ENCODE peak calls at places on chromosomes 5 and 9, in ten cellular contexts. P is stomach, N is spleen, J is thyroid gland, M is A549, Q is NB4, D is body of pancreas, T is HCT116, Z is transverse colon, X is GM12891. R is an unnamed sample.

GRCh38 chr5:113232246-113232645 is 202.5 kb downstream of the TSSK1B start:
- DNase-seq in P (no peak), Q (no peak), J (no peak), T (no peak), Z (no peak), N (no peak), M (no peak), D (no peak), X (no peak), R (no peak)

GRCh38 chr9:129720181-129720864 is 32.5 kb downstream of the PTGES start:
- DNase-seq in T (no peak), M (peak), D (no peak), P (no peak), N (no peak), X (no peak), Z (no peak), Q (no peak), J (no peak), R (no peak)

GRCh38 chr5:150710165-150710564 is 9.3 kb upstream of the RBM22 start:
- DNase-seq in D (no peak), T (no peak), X (no peak), Z (no peak), J (no peak), N (no peak), M (peak), P (no peak), Q (peak), R (no peak)

GRCh38 chr5:148830220-148830619 is 3.8 kb downstream of the ADRB2 start:
- DNase-seq in X (no peak), Z (no peak), J (no peak), T (no peak), Q (no peak), N (no peak), M (no peak), D (no peak), P (no peak), R (no peak)

GRCh38 chr9:133718533-133719315 is 19.4 kb downstream of the SARDH start:
- DNase-seq in X (no peak), M (no peak), T (no peak), N (peak), D (peak), P (no peak), Z (no peak), J (no peak), Q (no peak), R (no peak)

GRCh38 chr5:145975361-145976066 is 39.1 kb downstream of the SH3RF2 start:
- DNase-seq in Q (peak), X (no peak), N (no peak), T (peak), J (peak), D (peak), M (no peak), P (peak), Z (no peak), R (peak)

GRCh38 chr9:97564291-97565175 is 63.1 kb downstream of the TMOD1 start:
- DNase-seq in J (peak), X (no peak), M (peak), N (peak), Q (no peak), Z (peak), D (peak), T (no peak), P (peak), R (peak)

GRCh38 chr9:105157178-105157583 is 87.3 kb upstream of the SLC44A1 start:
- DNase-seq in J (peak), T (peak), N (peak), D (peak), Z (peak), Q (peak), M (peak), X (peak), P (peak), R (peak)

GRCh38 chr9:116144038-116144437 is 9.6 kb upstream of the PAPPA start:
- DNase-seq in Z (no peak), P (no peak), D (no peak), N (no peak), X (no peak), T (no peak), Q (no peak), M (no peak), J (no peak), R (no peak)

DNA sequence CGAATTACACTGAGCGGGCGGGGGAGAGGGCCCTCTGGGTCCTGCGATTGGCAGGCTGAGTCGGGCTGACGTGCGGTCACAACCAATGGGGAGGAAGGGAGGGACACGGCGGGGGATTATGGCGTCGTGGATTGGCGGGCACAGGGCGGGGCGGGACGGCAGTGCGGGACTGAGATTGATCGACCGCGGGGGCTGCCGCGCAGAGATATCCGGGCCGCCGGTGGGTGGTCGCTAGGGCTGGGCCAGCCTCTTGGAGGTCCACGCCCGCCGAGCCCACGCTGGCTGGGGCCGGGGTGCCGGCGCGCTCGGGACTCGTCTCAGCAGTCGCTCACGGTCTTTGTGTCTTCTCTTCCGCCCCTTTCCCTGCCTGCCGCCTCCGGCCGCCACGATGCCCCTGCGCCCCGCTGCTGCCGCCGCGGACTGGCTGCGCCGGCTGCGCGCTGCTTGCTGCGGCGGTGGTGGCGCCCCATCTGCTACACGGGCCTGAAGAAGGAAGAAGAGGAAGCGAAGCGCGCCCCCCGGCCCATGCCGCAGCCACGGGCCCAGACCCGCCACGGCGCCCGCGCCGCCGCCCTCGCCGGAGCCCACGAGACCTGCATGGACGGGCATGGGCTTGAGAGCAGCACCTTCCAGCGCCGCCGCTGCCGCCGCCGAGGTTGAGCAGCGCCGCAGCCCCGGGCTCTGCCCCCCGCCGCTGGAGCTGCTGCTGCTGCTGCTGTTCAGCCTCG is at the start of gene RGMB:
- DNase-seq in T (peak), D (peak), Z (peak), J (peak), P (peak), N (peak), M (peak), Q (peak), X (peak), R (peak)
- TF ChIP-seq POLR2A in T (peak), D (peak), Z (peak), J (peak), P (peak), N (peak), M (peak), Q (no peak), X (no peak), R (peak)

GRCh38 chr5:154943527-154943926 is 2.7 kb downstream of the MRPL22 start:
- DNase-seq in M (no peak), Z (no peak), D (no peak), P (no peak), Q (no peak), X (no peak), N (no peak), J (no peak), T (no peak), R (no peak)

GRCh38 chr5:154944716-154945115 is 3.8 kb downstream of the MRPL22 start:
- DNase-seq in J (no peak), X (no peak), Q (no peak), P (no peak), N (no peak), D (no peak), Z (no peak), M (no peak), T (no peak), R (no peak)

GRCh38 chr5:154937718-154938466 is at the start of gene GEMIN5:
- DNase-seq in P (peak), J (peak), Q (peak), D (peak), X (peak), T (peak), N (peak), M (peak), Z (peak), R (peak)

GRCh38 chr5:154940375-154940771 is 500 bp upstream of the MRPL22 start:
- DNase-seq in Q (no peak), T (no peak), Z (no peak), M (no peak), X (no peak), D (no peak), N (peak), P (no peak), J (no peak), R (no peak)

GRCh38 chr5:154940772-154941620 is at the start of gene MRPL22:
- DNase-seq in T (peak), P (peak), X (peak), Z (peak), J (peak), N (peak), D (peak), Q (peak), M (peak), R (peak)
- TF ChIP-seq POLR2A in T (peak), P (no peak), X (peak), Z (peak), J (no peak), N (peak), D (peak), Q (peak), M (peak), R (peak)

DNA sequence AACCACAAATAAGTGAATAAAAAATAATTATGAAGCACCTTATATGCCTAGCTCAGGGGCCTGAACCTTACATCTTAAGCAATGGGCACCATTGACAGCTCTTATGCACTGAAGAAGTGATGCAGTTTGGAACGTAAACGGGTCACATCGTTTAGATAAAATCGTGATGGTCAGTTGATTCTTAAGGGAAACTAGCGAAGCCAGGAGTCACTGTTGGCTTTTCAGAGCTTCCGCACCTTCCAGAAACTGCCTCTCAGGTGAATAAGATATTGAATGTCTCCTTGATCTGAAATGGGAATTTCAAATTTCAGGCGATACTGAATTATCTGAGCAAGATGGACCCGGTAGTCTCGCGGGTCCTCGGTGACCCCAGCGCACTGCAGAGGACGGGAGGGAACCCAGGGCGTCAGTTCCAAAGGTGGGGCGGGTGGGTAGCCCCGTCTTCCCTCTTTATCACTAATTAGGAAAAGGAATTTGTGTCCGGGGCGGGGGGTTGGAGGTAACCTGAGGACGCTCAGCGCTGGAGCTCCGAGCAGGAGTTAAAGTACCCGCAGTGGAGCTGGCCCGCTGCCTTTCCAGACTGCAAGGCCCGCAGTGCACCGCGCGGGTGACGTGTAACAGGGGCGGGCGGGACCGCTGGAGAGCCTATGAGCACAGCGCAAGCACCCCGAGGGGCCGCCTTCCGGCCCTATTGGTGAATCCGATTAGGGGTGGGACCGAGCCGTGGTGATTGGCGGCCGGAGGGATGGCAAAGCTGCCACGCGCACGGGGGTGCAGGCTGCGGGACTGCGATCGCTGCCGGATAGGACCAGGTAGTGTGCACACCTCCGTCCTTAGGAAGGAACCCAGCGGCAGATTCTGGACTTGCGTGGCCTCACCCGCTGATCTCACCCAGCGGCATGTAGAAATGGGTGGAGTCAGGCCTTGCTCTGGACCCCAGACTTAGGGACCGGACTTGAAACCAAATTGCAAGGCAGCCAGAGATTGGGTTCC is 19.7 kb upstream of the GARNL3 start:
- DNase-seq in N (peak), J (peak), Q (peak), T (no peak), Z (peak), D (peak), X (peak), P (peak), M (peak), R (peak)
- TF ChIP-seq POLR2A in N (no peak), J (no peak), Q (peak), T (no peak), Z (peak), D (peak), X (peak), P (peak), M (peak), R (peak)

GRCh38 chr9:70421272-70422180 is 7.1 kb upstream of the KLF9 start:
- DNase-seq in X (no peak), T (no peak), Q (peak), M (no peak), N (no peak), D (peak), Z (no peak), P (no peak), J (peak), R (no peak)

GRCh38 chr9:70420267-70421019 is 6.0 kb upstream of the KLF9 start:
- DNase-seq in J (peak), Z (peak), X (no peak), P (peak), M (peak), T (peak), D (peak), Q (peak), N (peak), R (peak)

GRCh38 chr9:70419546-70420266 is 5.2 kb upstream of the KLF9 start:
- DNase-seq in P (peak), D (peak), N (peak), X (peak), T (peak), Z (peak), J (peak), Q (peak), M (peak), R (peak)

GRCh38 chr9:70421020-70421271 is 6.5 kb upstream of the KLF9 start:
- DNase-seq in T (no peak), M (no peak), D (no peak), J (no peak), Q (no peak), P (no peak), X (no peak), Z (no peak), N (no peak), R (no peak)

DNA sequence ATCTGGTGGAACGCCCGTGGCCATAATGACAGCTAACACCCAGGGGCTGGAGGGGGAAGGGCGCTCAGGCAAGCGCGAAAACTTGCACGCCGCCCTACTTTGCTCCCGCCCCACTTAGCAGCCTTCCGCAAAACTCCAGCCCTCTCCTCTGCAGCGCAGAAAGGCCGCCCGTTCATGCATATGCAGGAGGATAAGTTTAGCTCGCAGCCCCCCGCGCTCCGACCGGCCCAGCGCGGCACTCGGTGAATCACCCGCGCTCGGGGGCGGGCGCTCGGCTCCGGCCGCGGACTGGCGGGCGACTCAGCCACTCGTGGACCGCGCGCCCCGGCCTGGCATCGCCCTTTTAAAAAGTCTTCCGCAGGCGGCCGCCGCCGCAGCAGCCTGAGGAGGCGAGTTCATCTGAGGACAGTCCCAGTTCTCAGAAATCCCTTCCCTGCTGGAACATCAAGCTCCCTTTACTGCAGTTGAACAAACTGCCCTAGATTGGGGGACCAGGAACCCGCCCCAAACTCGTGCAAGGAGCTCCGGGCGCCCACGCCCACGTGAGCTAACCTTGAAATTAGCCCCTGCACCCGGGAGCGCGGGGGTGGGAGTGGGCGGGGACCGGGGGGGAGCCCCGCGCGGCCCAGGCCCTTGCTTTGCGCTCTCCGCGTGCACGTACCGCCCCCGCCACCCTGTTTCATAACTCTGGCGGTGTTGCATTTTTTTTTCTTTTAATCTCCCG is 4.5 kb upstream of the KLF9 start:
- DNase-seq in M (peak), N (peak), T (peak), Q (peak), J (peak), Z (peak), D (peak), X (peak), P (peak), R (peak)
- TF ChIP-seq POLR2A in M (peak), N (peak), T (no peak), Q (peak), J (peak), Z (peak), D (no peak), X (no peak), P (peak), R (peak)

GRCh38 chr9:69174645-69175487 is 789 bp downstream of the TJP2 start:
- DNase-seq in Z (peak), P (no peak), Q (no peak), J (peak), D (no peak), X (peak), M (no peak), N (no peak), T (no peak), R (peak)

GRCh38 chr9:69173497-69173890 is 583 bp upstream of the TJP2 start:
- DNase-seq in X (no peak), P (no peak), M (no peak), N (no peak), D (no peak), Q (no peak), Z (no peak), T (no peak), J (no peak), R (no peak)

GRCh38 chr9:69175488-69175872 is 1.4 kb downstream of the TJP2 start:
- DNase-seq in X (no peak), M (no peak), Z (no peak), J (no peak), P (no peak), T (no peak), D (no peak), Q (no peak), N (no peak), R (no peak)

GRCh38 chr9:69172895-69173294 is 1.2 kb upstream of the TJP2 start:
- DNase-seq in D (no peak), Z (no peak), N (no peak), M (no peak), X (no peak), T (no peak), J (no peak), Q (no peak), P (no peak), R (no peak)

GRCh38 chr9:69173891-69174644 is at the start of gene TJP2:
- DNase-seq in Q (peak), X (peak), Z (peak), J (peak), T (no peak), P (peak), M (no peak), N (peak), D (peak), R (peak)
- TF ChIP-seq POLR2A in Q (no peak), X (no peak), Z (no peak), J (no peak), T (no peak), P (no peak), M (no peak), N (no peak), D (peak), R (peak)

GRCh38 chr5:96260009-96260408 is 173.0 kb downstream of the PCSK1 start:
- DNase-seq in Q (no peak), P (no peak), J (no peak), D (no peak), M (no peak), N (no peak), T (no peak), X (no peak), Z (no peak), R (no peak)

GRCh38 chr5:96264047-96264446 is 169.0 kb downstream of the PCSK1 start:
- DNase-seq in N (no peak), M (no peak), P (no peak), T (no peak), X (no peak), J (no peak), Z (no peak), Q (no peak), D (no peak), R (no peak)

GRCh38 chr5:96265487-96265886 is 167.6 kb downstream of the PCSK1 start:
- DNase-seq in T (no peak), N (no peak), Z (no peak), X (no peak), D (no peak), J (no peak), M (no peak), Q (no peak), P (no peak), R (no peak)

GRCh38 chr5:96259211-96259772 is 173.8 kb downstream of the PCSK1 start:
- DNase-seq in M (peak), D (no peak), P (no peak), Q (peak), J (no peak), T (no peak), X (no peak), N (no peak), Z (no peak), R (no peak)

DNA sequence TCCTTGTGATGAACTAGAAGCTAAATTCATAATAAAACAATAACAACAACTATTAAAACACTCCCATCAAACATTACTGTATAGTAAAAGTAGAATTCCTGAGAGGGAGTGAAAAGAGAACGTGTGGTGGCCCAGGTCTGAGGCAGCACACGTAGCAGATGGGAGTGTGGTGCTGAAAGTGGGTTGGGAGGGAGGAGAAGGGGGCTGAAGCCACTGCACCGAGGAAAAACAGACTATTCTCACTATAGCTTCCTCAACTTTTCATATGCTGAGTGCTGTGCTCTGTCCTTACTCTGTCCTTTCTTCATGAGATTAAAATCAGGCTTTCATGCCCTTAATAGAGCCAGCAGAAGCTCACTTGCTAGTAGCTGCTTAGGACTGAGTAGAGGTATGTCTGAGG is 170.9 kb downstream of the PCSK1 start:
- DNase-seq in T (no peak), J (no peak), M (no peak), P (no peak), X (no peak), Q (no peak), N (no peak), D (no peak), Z (no peak), R (no peak)
- TF ChIP-seq POLR2A in T (no peak), J (no peak), M (no peak), P (no peak), X (no peak), Q (no peak), N (no peak), D (no peak), Z (no peak), R (no peak)